ENCODE peak calls at places on chromosome 10, in five cellular contexts. N, W, F, L and C are unnamed samples.
A peak's percentile ranks its signal among the peaks of the same experiment; 100 is the strongest.

GRCh38 chr10:60182691-60183090 is 207.0 kb downstream of the ANK3 start:
- DNase-seq in L (no peak), F (no peak), N (no peak), W (no peak), C (no peak)

GRCh38 chr10:62479523-62479922 is 105.4 kb downstream of the ZNF365 start:
- DNase-seq in F (no peak), L (no peak), N (no peak), W (no peak), C (no peak)

GRCh38 chr10:5614081-5614721 is 52.2 kb downstream of the ASB13 start:
- DNase-seq in W (no peak), N (no peak), F (no peak), L (no peak), C (no peak)

GRCh38 chr10:100346765-100347567 is at the start of gene SCD:
- DNase-seq in L (peak; percentile 97), N (peak; percentile 63), F (peak; percentile 93), W (peak; percentile 84), C (peak; percentile 93)

GRCh38 chr10:13162013-13162364 is 631 bp downstream of the MCM10 start:
- DNase-seq in W (no peak), L (no peak), N (no peak), F (no peak), C (no peak)

GRCh38 chr10:31207636-31208035 is 111.4 kb upstream of the ZEB1 start:
- DNase-seq in F (no peak), W (no peak), L (no peak), N (no peak), C (no peak)

GRCh38 chr10:67789769-67790168 is 48.2 kb downstream of the DNAJC12 start:
- DNase-seq in F (no peak), W (no peak), N (no peak), L (no peak), C (no peak)

GRCh38 chr10:32035038-32035437 is 21.2 kb downstream of the KIF5B start:
- DNase-seq in F (no peak), L (no peak), W (no peak), N (no peak), C (no peak)

GRCh38 chr10:113187066-113187777 is 237.2 kb downstream of the TCF7L2 start:
- DNase-seq in L (peak; percentile 52), N (no peak), F (peak; percentile 20), W (no peak), C (no peak)

GRCh38 chr10:102646610-102647432 is 2.5 kb downstream of the TRIM8 start:
- DNase-seq in W (no peak), L (no peak), N (no peak), F (no peak), C (peak; percentile 68)

GRCh38 chr10:91551856-91552255 is 81.0 kb downstream of the PPP1R3C start:
- DNase-seq in F (peak; percentile 17), W (peak; percentile 3), L (peak; percentile 16), N (no peak), C (no peak)

GRCh38 chr10:89861584-89862287 is 160.3 kb downstream of the KIF20B start:
- DNase-seq in F (no peak), W (no peak), N (no peak), L (no peak), C (peak; percentile 21)

GRCh38 chr10:125284875-125285597 is 124.7 kb upstream of the CTBP2 start:
- DNase-seq in W (no peak), F (no peak), N (no peak), L (no peak), C (no peak)

GRCh38 chr10:47449979-47450378 is 33.9 kb downstream of the ANXA8 start:
- DNase-seq in W (peak; percentile 36), L (no peak), F (no peak), N (no peak), C (peak; percentile 11)

GRCh38 chr10:34869128-34869836 is 54.2 kb upstream of the PARD3 start:
- DNase-seq in L (no peak), W (no peak), N (no peak), F (no peak), C (no peak)

GRCh38 chr10:111034598-111035310 is 42.1 kb upstream of the ADRA2A start:
- DNase-seq in W (no peak), L (no peak), F (no peak), N (no peak), C (no peak)

GRCh38 chr10:93333278-93333978 is 148.7 kb downstream of the MYOF start:
- DNase-seq in F (no peak), W (peak; percentile 73), N (no peak), L (no peak), C (no peak)

GRCh38 chr10:119370046-119370770 is 162.8 kb downstream of the GRK5 start:
- DNase-seq in W (no peak), L (no peak), N (no peak), F (no peak), C (no peak)

GRCh38 chr10:113007821-113008220 is 57.8 kb downstream of the TCF7L2 start:
- DNase-seq in N (no peak), W (no peak), F (no peak), L (no peak), C (no peak)

GRCh38 chr10:102630663-102631062 is 13.6 kb upstream of the TRIM8 start:
- DNase-seq in N (no peak), F (no peak), W (no peak), L (no peak), C (no peak)

GRCh38 chr10:88117227-88117626 is 253.8 kb downstream of the PTEN start:
- DNase-seq in F (no peak), L (no peak), N (peak; percentile 24), W (no peak), C (no peak)

GRCh38 chr10:23408330-23408976 is 30.4 kb upstream of the OTUD1 start:
- DNase-seq in L (no peak), F (no peak), N (no peak), W (no peak), C (no peak)

GRCh38 chr10:104274762-104275721 is 6.1 kb downstream of the GSTO2 start:
- DNase-seq in N (no peak), W (peak; percentile 34), F (no peak), L (no peak), C (peak; percentile 53)

GRCh38 chr10:34570887-34571286 is 244.2 kb downstream of the PARD3 start:
- DNase-seq in L (no peak), N (no peak), F (no peak), W (no peak), C (no peak)

GRCh38 chr10:30374353-30374752 is 25.3 kb upstream of the MTPAP start:
- DNase-seq in W (no peak), N (no peak), F (no peak), L (no peak), C (no peak)

GRCh38 chr10:31261502-31262311 is 57.3 kb upstream of the ZEB1 start:
- DNase-seq in N (no peak), F (no peak), L (no peak), W (no peak), C (no peak)

GRCh38 chr10:501596-501995 is 187.9 kb downstream of the DIP2C start:
- DNase-seq in N (no peak), W (no peak), F (no peak), L (no peak), C (no peak)

GRCh38 chr10:66833023-66833422 is 92.8 kb upstream of the LRRTM3 start:
- DNase-seq in F (no peak), N (no peak), L (no peak), W (no peak), C (no peak)

GRCh38 chr10:43206391-43207235 is 60.3 kb downstream of the RASGEF1A start:
- DNase-seq in W (no peak), N (no peak), L (no peak), F (no peak), C (peak; percentile 12)

GRCh38 chr10:21488246-21488953 is 37.1 kb downstream of the SKIDA1 start:
- DNase-seq in N (no peak), F (no peak), W (no peak), L (no peak), C (no peak)

GRCh38 chr10:17835688-17836087 is 26.5 kb downstream of the MRC1 start:
- DNase-seq in F (no peak), W (peak; percentile 72), L (no peak), N (no peak), C (no peak)